ENCODE peak calls at places on chromosome 16, in five cellular contexts. H is kidney epithelial cell, G is Calu3, J is mucosa of gallbladder, C is fibroblast of pulmonary artery. L is an unnamed sample.

GRCh38 chr16:19179890-19180490 is 11.9 kb downstream of the SYT17 start:
- DNase-seq in H (no peak), C (peak), J (peak), G (peak), L (peak)

GRCh38 chr16:19377864-19378263 is 39.8 kb upstream of the TMC5 start:
- DNase-seq in J (no peak), C (peak), H (no peak), G (no peak), L (no peak)

GRCh38 chr16:1163567-1164055 is 10.7 kb downstream of the CACNA1H start:
- DNase-seq in J (no peak), C (no peak), H (no peak), G (peak), L (no peak)

GRCh38 chr16:12837344-12837743 is 33.7 kb upstream of the CPPED1 start:
- DNase-seq in G (no peak), J (no peak), C (no peak), H (no peak), L (no peak)

GRCh38 chr16:11852092-11852809 is 909 bp upstream of the RSL1D1 start:
- DNase-seq in C (no peak), H (no peak), J (no peak), G (peak), L (peak)

GRCh38 chr16:2586241-2586640 is 48.4 kb downstream of the PDPK1 start:
- DNase-seq in H (no peak), G (no peak), J (no peak), C (no peak), L (peak)

GRCh38 chr16:50838165-50838564 is 96.3 kb downstream of the CYLD start:
- DNase-seq in J (no peak), H (no peak), G (no peak), C (peak), L (no peak)

GRCh38 chr16:55389426-55390073 is 65.5 kb downstream of the IRX6 start:
- DNase-seq in H (no peak), C (no peak), J (peak), G (no peak), L (no peak)

GRCh38 chr16:11612110-11612981 is 25.6 kb upstream of the LITAF start:
- DNase-seq in J (peak), C (no peak), G (peak), H (peak), L (peak)

GRCh38 chr16:67029249-67030096 is 524 bp downstream of the CBFB start:
- DNase-seq in J (peak), C (peak), H (no peak), G (peak), L (no peak)

GRCh38 chr16:57801098-57801855 is 1.0 kb downstream of the KIFC3 start:
- DNase-seq in G (peak), H (no peak), J (no peak), C (peak), L (no peak)

GRCh38 chr16:31386157-31386984 is 6.8 kb upstream of the ITGAD start:
- DNase-seq in C (peak), G (peak), J (no peak), H (peak), L (no peak)

GRCh38 chr16:2749476-2749875 is 3.0 kb upstream of the SRRM2 start:
- DNase-seq in C (no peak), J (no peak), G (no peak), H (no peak), L (no peak)

GRCh38 chr16:84940670-84941551 is 70.4 kb downstream of the ZDHHC7 start:
- DNase-seq in J (no peak), C (no peak), H (no peak), G (no peak), L (no peak)

GRCh38 chr16:67539271-67539670 is 10.6 kb downstream of the RIPOR1 start:
- DNase-seq in G (no peak), H (no peak), J (no peak), C (no peak), L (no peak)

GRCh38 chr16:58733248-58733670 is 857 bp downstream of the GOT2 start:
- DNase-seq in H (no peak), G (no peak), C (peak), J (no peak), L (peak)

GRCh38 chr16:84628226-84628731 is 10.4 kb upstream of the COTL1 start:
- DNase-seq in C (no peak), J (no peak), H (no peak), G (no peak), L (no peak)

GRCh38 chr16:67694611-67695010 is 24.5 kb downstream of the GFOD2 start:
- DNase-seq in G (no peak), C (no peak), H (no peak), J (no peak), L (no peak)

GRCh38 chr16:69270395-69270794 is 40.8 kb upstream of the VPS4A start:
- DNase-seq in H (no peak), C (no peak), G (no peak), J (no peak), L (no peak)

GRCh38 chr16:27432600-27432957 is 30.6 kb downstream of the IL21R start:
- DNase-seq in G (no peak), C (peak), H (peak), J (peak), L (no peak)

GRCh38 chr16:51137097-51137496 is 14.0 kb downstream of the SALL1 start:
- DNase-seq in J (no peak), H (no peak), C (no peak), G (no peak), L (no peak)

L was measured in HuH-7.